ENCODE peak calls at places on chromosome 13, in ten cellular contexts. S is stimulated activated CD4-positive, alpha-beta T cell treated with anti-CD3 and anti-CD28 coated beads, Interleukin-12 subunit alpha, Interleukin-12 subunit beta, amount 100 ng/mL, for 4 hours; X is upper lobe of left lung; O is NCI-H748 treated with DMSO at 0.1 percent for 48 hours; U is A549; N is activated naive CD4-positive, alpha-beta T cell treated with anti-CD3 and anti-CD28 coated beads for 36 hours; W is activated gamma-delta T cell treated with Interleukin-2 at 50 U/mL for 16 hours; D is GM12865; K is choroid plexus epithelial cell; R is activated CD4-positive, alpha-beta T cell treated with anti-CD3 and anti-CD28 coated beads, Interleukin-2, amount 10 ng/mL, durations not matched to agents 7 days and 5 days. Q is an unnamed sample.

GRCh38 chr13:75481176-75482069 is 546 bp downstream of the TBC1D4 start:
- DNase-seq in U (peak), S (peak), O (peak), R (peak), K (no peak), N (peak), D (peak), X (peak), W (no peak), Q (peak)

GRCh38 chr13:24684600-24684998 is 4.4 kb downstream of the ATP12A start:
- DNase-seq in W (peak), R (peak), U (no peak), D (peak), K (peak), S (no peak), X (no peak), O (no peak), N (peak), Q (peak)

GRCh38 chr13:74485757-74486156 is 351.6 kb upstream of the KLF12 start:
- DNase-seq in U (no peak), N (no peak), W (no peak), X (no peak), O (no peak), R (no peak), D (no peak), S (no peak), K (no peak), Q (no peak)

GRCh38 chr13:87355451-87355850 is 315.7 kb upstream of the SLITRK5 start:
- DNase-seq in K (no peak), X (no peak), S (no peak), O (no peak), R (no peak), U (no peak), D (no peak), N (no peak), W (no peak), Q (no peak)

GRCh38 chr13:48998893-48999292 is 23.2 kb downstream of the FNDC3A start:
- DNase-seq in S (no peak), W (no peak), D (no peak), X (no peak), N (no peak), R (no peak), U (no peak), O (no peak), K (no peak), Q (no peak)

GRCh38 chr13:41284512-41285288 is 21.3 kb upstream of the MTRF1 start:
- DNase-seq in R (no peak), D (no peak), U (peak), S (no peak), O (no peak), W (no peak), N (no peak), K (peak), X (no peak), Q (peak)

GRCh38 chr13:102317593-102317992 is 84.3 kb downstream of the FGF14 start:
- DNase-seq in U (no peak), D (no peak), X (no peak), R (no peak), K (peak), S (no peak), W (no peak), N (no peak), O (no peak), Q (no peak)

GRCh38 chr13:56886398-56886797 is 254.3 kb upstream of the PRR20A start:
- DNase-seq in X (peak), U (no peak), N (no peak), D (no peak), R (no peak), K (no peak), W (no peak), S (no peak), O (peak), Q (no peak)

GRCh38 chr13:72570019-72570418 is 157.4 kb downstream of the MZT1 start:
- DNase-seq in X (no peak), R (no peak), S (no peak), W (no peak), K (peak), U (no peak), D (peak), N (no peak), O (no peak), Q (no peak)

GRCh38 chr13:43291289-43292055 is 268.1 kb downstream of the DNAJC15 start:
- DNase-seq in U (no peak), K (no peak), W (no peak), R (no peak), S (no peak), X (no peak), D (no peak), O (no peak), N (no peak), Q (no peak)

GRCh38 chr13:33611016-33611805 is 206.7 kb upstream of the RFC3 start:
- DNase-seq in D (no peak), S (no peak), X (no peak), U (no peak), K (peak), W (no peak), O (no peak), R (no peak), N (no peak), Q (no peak)

GRCh38 chr13:98650376-98651107 is 73.6 kb upstream of the STK24 start:
- DNase-seq in N (no peak), S (no peak), X (no peak), O (no peak), R (no peak), U (no peak), K (no peak), D (no peak), W (no peak), Q (no peak)

GRCh38 chr13:75405976-75406703 is 75.8 kb downstream of the TBC1D4 start:
- DNase-seq in U (no peak), K (peak), O (no peak), D (no peak), W (no peak), S (no peak), X (no peak), N (no peak), R (no peak), Q (no peak)

GRCh38 chr13:114109646-114110045 is 22.8 kb downstream of the RASA3 start:
- DNase-seq in S (peak), N (peak), W (no peak), O (no peak), K (no peak), R (peak), U (no peak), X (peak), D (no peak), Q (no peak)

GRCh38 chr13:29537736-29538624 is 57.5 kb downstream of the SLC7A1 start:
- DNase-seq in W (no peak), S (no peak), D (no peak), N (no peak), U (no peak), K (no peak), X (no peak), O (no peak), R (no peak), Q (no peak)

GRCh38 chr13:107251321-107251720 is 683.4 kb upstream of the ARGLU1 start:
- DNase-seq in X (no peak), W (no peak), S (no peak), K (no peak), U (no peak), N (no peak), O (no peak), R (no peak), D (no peak), Q (no peak)

GRCh38 chr13:74134226-74134776 is at the start of gene KLF12:
- DNase-seq in R (peak), S (peak), D (peak), X (peak), W (peak), K (peak), O (peak), U (peak), N (peak), Q (peak)

GRCh38 chr13:113348591-113348990 is 15.3 kb downstream of the GRTP1 start:
- DNase-seq in D (no peak), R (no peak), S (no peak), U (no peak), K (no peak), N (no peak), X (peak), O (no peak), W (no peak), Q (no peak)

GRCh38 chr13:111304603-111305289 is 15.7 kb upstream of the TEX29 start:
- DNase-seq in S (no peak), O (no peak), R (no peak), W (no peak), X (no peak), U (no peak), D (no peak), K (no peak), N (no peak), Q (no peak)

GRCh38 chr13:100440756-100441421 is 147.7 kb downstream of the GGACT start:
- DNase-seq in W (no peak), R (no peak), O (no peak), D (no peak), S (no peak), K (peak), X (no peak), N (no peak), U (no peak), Q (no peak)

GRCh38 chr13:107712145-107712544 is 503.2 kb downstream of the LIG4 start:
- DNase-seq in W (no peak), X (no peak), K (no peak), U (no peak), S (no peak), D (no peak), R (no peak), O (peak), N (no peak), Q (no peak)